ENCODE peak calls at places on chromosome 5, in nine cellular contexts. L, V, Y, E, R, J, S, Q and B are unnamed samples.

GRCh38 chr5:173175523-173175922 is 31.2 kb downstream of the BNIP1 start:
- DNase-seq in L (no peak), V (no peak), Y (no peak), E (no peak), R (no peak), J (no peak), S (no peak), Q (no peak), B (no peak)

GRCh38 chr5:138936225-138936967 is 61.3 kb upstream of the LRRTM2 start:
- DNase-seq in L (no peak), V (no peak), Y (no peak), E (no peak), R (no peak), J (no peak), S (no peak), Q (no peak), B (no peak)

GRCh38 chr5:132667761-132668705 is 5.8 kb upstream of the IL4 start:
- DNase-seq in L (no peak), V (no peak), Y (no peak), E (peak), R (no peak), J (no peak), S (no peak), Q (no peak), B (no peak)

GRCh38 chr5:67156976-67157583 is 39.5 kb downstream of the CD180 start:
- DNase-seq in L (peak), V (no peak), Y (peak), E (peak), R (no peak), J (peak), S (no peak), Q (peak), B (peak)

GRCh38 chr5:150066901-150067396 is 19.4 kb downstream of the CSF1R start:
- DNase-seq in L (peak), V (no peak), Y (peak), E (peak), R (no peak), J (no peak), S (no peak), Q (peak), B (peak)

GRCh38 chr5:76819851-76820280 is 1.0 kb downstream of the F2RL1 start:
- DNase-seq in L (no peak), V (no peak), Y (no peak), E (no peak), R (no peak), J (no peak), S (no peak), Q (no peak), B (peak)

GRCh38 chr5:36418172-36418979 is 116.7 kb upstream of the RANBP3L start:
- DNase-seq in L (no peak), V (no peak), Y (no peak), E (peak), R (no peak), J (no peak), S (no peak), Q (no peak), B (peak)

GRCh38 chr5:62931081-62931480 is 352.5 kb downstream of the LRRC70 start:
- DNase-seq in L (no peak), V (no peak), Y (no peak), E (no peak), R (no peak), J (no peak), S (no peak), Q (no peak), B (no peak)

GRCh38 chr5:141003791-141004601 is 37.7 kb downstream of the PCDHAC2 start:
- DNase-seq in L (peak), V (peak), Y (no peak), E (peak), R (no peak), J (no peak), S (no peak), Q (no peak), B (peak)

GRCh38 chr5:166746506-166746905 is 1544.9 kb upstream of the WWC1 start:
- DNase-seq in L (no peak), V (no peak), Y (no peak), E (no peak), R (no peak), J (no peak), S (no peak), Q (no peak), B (no peak)

GRCh38 chr5:96652769-96653455 is 9.3 kb upstream of the CAST start:
- DNase-seq in L (no peak), V (no peak), Y (no peak), E (peak), R (no peak), J (no peak), S (peak), Q (no peak), B (peak)

GRCh38 chr5:143680672-143681259 is 131.2 kb upstream of the HMHB1 start:
- DNase-seq in L (no peak), V (no peak), Y (no peak), E (no peak), R (no peak), J (no peak), S (no peak), Q (no peak), B (no peak)

GRCh38 chr5:97388794-97389193 is 205.7 kb upstream of the RIOK2 start:
- DNase-seq in L (no peak), V (no peak), Y (no peak), E (peak), R (no peak), J (no peak), S (no peak), Q (no peak), B (peak)

GRCh38 chr5:181190711-181191525 is 14.1 kb downstream of the TRIM7 start:
- DNase-seq in L (peak), V (no peak), Y (peak), E (peak), R (no peak), J (peak), S (peak), Q (peak), B (no peak)

GRCh38 chr5:16508730-16509531 is 43.3 kb upstream of the ZNF622 start:
- DNase-seq in L (no peak), V (peak), Y (no peak), E (peak), R (peak), J (no peak), S (no peak), Q (no peak), B (peak)

GRCh38 chr5:6829150-6829784 is 116.0 kb downstream of the TENT4A start:
- DNase-seq in L (no peak), V (no peak), Y (peak), E (peak), R (no peak), J (peak), S (no peak), Q (peak), B (no peak)

GRCh38 chr5:140346348-140347221 is at the start of gene HBEGF:
- DNase-seq in L (peak), V (peak), Y (peak), E (peak), R (peak), J (peak), S (peak), Q (peak), B (peak)

GRCh38 chr5:10588109-10588775 is 24.4 kb downstream of the ANKRD33B start:
- DNase-seq in L (no peak), V (no peak), Y (no peak), E (no peak), R (no peak), J (no peak), S (no peak), Q (no peak), B (no peak)

GRCh38 chr5:120388016-120388781 is 75.9 kb upstream of the PRR16 start:
- DNase-seq in L (peak), V (no peak), Y (peak), E (peak), R (no peak), J (no peak), S (no peak), Q (no peak), B (peak)

GRCh38 chr5:142915840-142916424 is 145.8 kb downstream of the ARHGAP26 start:
- DNase-seq in L (peak), V (peak), Y (peak), E (peak), R (no peak), J (no peak), S (no peak), Q (peak), B (peak)

GRCh38 chr5:127804886-127805426 is 101.8 kb downstream of the CCDC192 start:
- DNase-seq in L (no peak), V (no peak), Y (no peak), E (peak), R (no peak), J (no peak), S (no peak), Q (no peak), B (no peak)

GRCh38 chr5:73066466-73066865 is 53.9 kb upstream of the TMEM171 start:
- DNase-seq in L (peak), V (no peak), Y (no peak), E (no peak), R (no peak), J (no peak), S (no peak), Q (no peak), B (no peak)

GRCh38 chr5:143401846-143402463 is 1.5 kb downstream of the NR3C1 start:
- DNase-seq in L (no peak), V (no peak), Y (peak), E (peak), R (no peak), J (peak), S (no peak), Q (no peak), B (peak)

GRCh38 chr5:143085319-143085917 is 315.2 kb downstream of the ARHGAP26 start:
- DNase-seq in L (no peak), V (peak), Y (no peak), E (no peak), R (no peak), J (no peak), S (no peak), Q (no peak), B (no peak)

GRCh38 chr5:1291611-1292080 is 3.2 kb downstream of the TERT start:
- DNase-seq in L (no peak), V (peak), Y (no peak), E (no peak), R (no peak), J (no peak), S (no peak), Q (no peak), B (no peak)